ENCODE peak calls at places on chromosomes 11 and 22, in nine cellular contexts. One of them, this sample, is unnamed.

GRCh38 chr11:109981028-109981636 is 112.1 kb upstream of the ZC3H12C start:
- DNase-seq in H1: no peak
- DNase-seq in heart right ventricle: no peak
- DNase-seq in endothelial cell of umbilical vein: no peak
- DNase-seq in CD4-positive, alpha-beta memory T cell: no peak
- DNase-seq in AG04450: no peak
- DNase-seq in neural progenitor cell: no peak
- DNase-seq in right cardiac atrium: no peak
- DNase-seq in neuronal stem cell: no peak
- DNase-seq in this sample: no peak

GRCh38 chr11:115623021-115623451 is 118.8 kb upstream of the CADM1 start:
- DNase-seq in H1: no peak
- DNase-seq in heart right ventricle: peak
- DNase-seq in endothelial cell of umbilical vein: no peak
- DNase-seq in CD4-positive, alpha-beta memory T cell: no peak
- DNase-seq in AG04450: peak
- DNase-seq in neural progenitor cell: peak
- DNase-seq in right cardiac atrium: peak
- DNase-seq in neuronal stem cell: no peak
- DNase-seq in this sample: peak

GRCh38 chr11:14357843-14358728 is 897 bp downstream of the RRAS2 start:
- DNase-seq in H1: no peak
- DNase-seq in heart right ventricle: peak
- DNase-seq in endothelial cell of umbilical vein: peak
- DNase-seq in CD4-positive, alpha-beta memory T cell: peak
- DNase-seq in AG04450: no peak
- DNase-seq in neural progenitor cell: peak
- DNase-seq in right cardiac atrium: peak
- DNase-seq in neuronal stem cell: peak
- DNase-seq in this sample: peak

GRCh38 chr11:117232911-117233409 is 489 bp downstream of the RNF214 start:
- DNase-seq in H1: no peak
- DNase-seq in heart right ventricle: no peak
- DNase-seq in endothelial cell of umbilical vein: peak
- DNase-seq in CD4-positive, alpha-beta memory T cell: no peak
- DNase-seq in AG04450: no peak
- DNase-seq in neural progenitor cell: peak
- DNase-seq in right cardiac atrium: peak
- DNase-seq in neuronal stem cell: no peak
- DNase-seq in this sample: peak

GRCh38 chr22:17536269-17536668 is 27.0 kb upstream of the SLC25A18 start:
- DNase-seq in H1: no peak
- DNase-seq in heart right ventricle: no peak
- DNase-seq in endothelial cell of umbilical vein: no peak
- DNase-seq in CD4-positive, alpha-beta memory T cell: no peak
- DNase-seq in AG04450: no peak
- DNase-seq in neural progenitor cell: no peak
- DNase-seq in right cardiac atrium: no peak
- DNase-seq in neuronal stem cell: no peak
- DNase-seq in this sample: peak

GRCh38 chr22:46108564-46109473 is 41.5 kb upstream of the PPARA start:
- DNase-seq in H1: no peak
- DNase-seq in heart right ventricle: peak
- DNase-seq in endothelial cell of umbilical vein: peak
- DNase-seq in CD4-positive, alpha-beta memory T cell: no peak
- DNase-seq in AG04450: no peak
- DNase-seq in neural progenitor cell: peak
- DNase-seq in right cardiac atrium: peak
- DNase-seq in neuronal stem cell: no peak
- DNase-seq in this sample: no peak

GRCh38 chr11:65915101-65915820 is 3.6 kb downstream of the C11orf68 start:
- DNase-seq in H1: no peak
- DNase-seq in heart right ventricle: no peak
- DNase-seq in endothelial cell of umbilical vein: no peak
- DNase-seq in CD4-positive, alpha-beta memory T cell: no peak
- DNase-seq in AG04450: no peak
- DNase-seq in neural progenitor cell: no peak
- DNase-seq in right cardiac atrium: peak
- DNase-seq in neuronal stem cell: no peak
- DNase-seq in this sample: no peak

GRCh38 chr11:133955091-133955846 is 1.5 kb downstream of the IGSF9B start:
- DNase-seq in H1: no peak
- DNase-seq in heart right ventricle: peak
- DNase-seq in endothelial cell of umbilical vein: no peak
- DNase-seq in CD4-positive, alpha-beta memory T cell: peak
- DNase-seq in AG04450: no peak
- DNase-seq in neural progenitor cell: peak
- DNase-seq in right cardiac atrium: peak
- DNase-seq in neuronal stem cell: no peak
- DNase-seq in this sample: peak

GRCh38 chr11:57787920-57788716 is 26.5 kb downstream of the CTNND1 start:
- DNase-seq in H1: no peak
- DNase-seq in heart right ventricle: no peak
- DNase-seq in endothelial cell of umbilical vein: no peak
- DNase-seq in CD4-positive, alpha-beta memory T cell: no peak
- DNase-seq in AG04450: no peak
- DNase-seq in neural progenitor cell: peak
- DNase-seq in right cardiac atrium: peak
- DNase-seq in neuronal stem cell: no peak
- DNase-seq in this sample: no peak

GRCh38 chr11:34364102-34364501 is 6.3 kb upstream of the ABTB2 start:
- DNase-seq in H1: no peak
- DNase-seq in heart right ventricle: no peak
- DNase-seq in endothelial cell of umbilical vein: no peak
- DNase-seq in CD4-positive, alpha-beta memory T cell: no peak
- DNase-seq in AG04450: no peak
- DNase-seq in neural progenitor cell: no peak
- DNase-seq in right cardiac atrium: no peak
- DNase-seq in neuronal stem cell: no peak
- DNase-seq in this sample: no peak

GRCh38 chr11:34366522-34366921 is 8.7 kb upstream of the ABTB2 start:
- DNase-seq in H1: no peak
- DNase-seq in heart right ventricle: no peak
- DNase-seq in endothelial cell of umbilical vein: peak
- DNase-seq in CD4-positive, alpha-beta memory T cell: no peak
- DNase-seq in AG04450: no peak
- DNase-seq in neural progenitor cell: no peak
- DNase-seq in right cardiac atrium: peak
- DNase-seq in neuronal stem cell: no peak
- DNase-seq in this sample: no peak

GRCh38 chr11:34360056-34360455 is 2.2 kb upstream of the ABTB2 start:
- DNase-seq in H1: no peak
- DNase-seq in heart right ventricle: no peak
- DNase-seq in endothelial cell of umbilical vein: no peak
- DNase-seq in CD4-positive, alpha-beta memory T cell: no peak
- DNase-seq in AG04450: no peak
- DNase-seq in neural progenitor cell: no peak
- DNase-seq in right cardiac atrium: no peak
- DNase-seq in neuronal stem cell: no peak
- DNase-seq in this sample: no peak

GRCh38 chr11:34359548-34359891 is 1.7 kb upstream of the ABTB2 start:
- DNase-seq in H1: no peak
- DNase-seq in heart right ventricle: no peak
- DNase-seq in endothelial cell of umbilical vein: no peak
- DNase-seq in CD4-positive, alpha-beta memory T cell: no peak
- DNase-seq in AG04450: no peak
- DNase-seq in neural progenitor cell: peak
- DNase-seq in right cardiac atrium: no peak
- DNase-seq in neuronal stem cell: no peak
- DNase-seq in this sample: no peak

DNA sequence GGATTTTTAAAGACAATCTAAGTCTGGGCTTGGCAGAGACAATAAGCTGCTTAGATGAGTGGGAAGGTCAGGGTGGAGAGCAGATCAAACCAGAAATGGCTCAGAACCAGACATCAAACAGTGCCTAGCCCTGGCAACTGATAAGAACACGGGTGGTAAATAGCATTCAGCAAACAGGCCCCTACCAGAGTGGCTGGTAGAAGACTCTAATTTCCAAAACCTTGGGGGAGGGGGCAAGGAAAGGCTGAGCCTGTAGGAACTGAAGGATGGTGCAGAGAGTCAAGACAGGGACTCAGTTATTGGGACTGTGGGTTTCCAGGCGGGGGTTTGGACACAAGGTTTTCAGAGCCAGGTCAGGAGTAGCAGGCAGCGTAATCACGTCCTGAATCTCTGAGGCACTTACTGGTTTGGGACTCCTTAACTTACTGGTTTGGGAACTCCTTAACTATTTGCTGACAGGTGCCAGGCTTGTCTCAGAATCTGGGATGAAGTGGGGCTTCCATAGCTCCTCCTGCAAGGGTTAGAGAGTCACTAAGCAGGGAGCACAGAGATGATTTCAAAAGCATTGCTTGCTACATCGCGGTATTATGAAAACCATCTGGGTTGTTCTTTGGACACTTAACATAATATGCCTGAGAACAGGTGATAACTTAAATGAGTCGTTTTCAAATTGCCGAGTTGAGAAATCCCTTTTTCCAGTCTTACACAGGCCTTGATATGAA is 5.7 kb upstream of the ABTB2 start:
- DNase-seq in H1: no peak
- DNase-seq in heart right ventricle: no peak
- DNase-seq in endothelial cell of umbilical vein: no peak
- DNase-seq in CD4-positive, alpha-beta memory T cell: no peak
- DNase-seq in AG04450: no peak
- DNase-seq in neural progenitor cell: no peak
- DNase-seq in right cardiac atrium: no peak
- DNase-seq in neuronal stem cell: no peak
- DNase-seq in this sample: no peak
- H3K27ac ChIP-seq in H1: no peak
- H3K27ac ChIP-seq in heart right ventricle: no peak
- H3K27ac ChIP-seq in endothelial cell of umbilical vein: no peak
- H3K27ac ChIP-seq in CD4-positive, alpha-beta memory T cell: no peak
- H3K27ac ChIP-seq in AG04450: no peak
- H3K27ac ChIP-seq in neural progenitor cell: no peak
- H3K27ac ChIP-seq in right cardiac atrium: no peak
- H3K27ac ChIP-seq in neuronal stem cell: no peak
- H3K27ac ChIP-seq in this sample: no peak

DNA sequence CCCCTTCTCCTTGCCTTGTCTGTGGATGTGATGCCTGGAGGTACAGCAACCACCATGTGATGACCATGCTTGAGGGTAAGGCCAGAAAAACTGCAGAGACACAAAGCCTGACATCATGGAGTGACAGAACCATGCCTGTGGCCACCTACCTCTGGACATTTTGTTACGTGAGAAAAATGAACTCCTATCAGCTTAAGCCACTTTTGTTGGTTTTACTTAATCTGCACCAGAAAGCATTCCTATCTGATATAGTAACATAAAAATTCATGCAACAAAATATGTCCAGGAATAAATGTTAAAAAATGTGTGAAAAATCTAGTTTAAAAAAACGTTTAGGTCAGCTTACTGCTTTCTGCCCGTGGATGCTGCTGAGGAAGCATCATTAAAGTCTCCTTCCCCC is 42.6 kb upstream of the P4HA3 start:
- DNase-seq in H1: no peak
- DNase-seq in heart right ventricle: no peak
- DNase-seq in endothelial cell of umbilical vein: no peak
- DNase-seq in CD4-positive, alpha-beta memory T cell: no peak
- DNase-seq in AG04450: no peak
- DNase-seq in neural progenitor cell: no peak
- DNase-seq in right cardiac atrium: no peak
- DNase-seq in neuronal stem cell: no peak
- DNase-seq in this sample: no peak
- H3K27ac ChIP-seq in H1: no peak
- H3K27ac ChIP-seq in heart right ventricle: no peak
- H3K27ac ChIP-seq in endothelial cell of umbilical vein: no peak
- H3K27ac ChIP-seq in CD4-positive, alpha-beta memory T cell: no peak
- H3K27ac ChIP-seq in AG04450: no peak
- H3K27ac ChIP-seq in neural progenitor cell: no peak
- H3K27ac ChIP-seq in right cardiac atrium: no peak
- H3K27ac ChIP-seq in neuronal stem cell: no peak
- H3K27ac ChIP-seq in this sample: no peak

GRCh38 chr11:120375076-120375475 is 38.9 kb downstream of the ARHGEF12 start:
- DNase-seq in H1: no peak
- DNase-seq in heart right ventricle: no peak
- DNase-seq in endothelial cell of umbilical vein: peak
- DNase-seq in CD4-positive, alpha-beta memory T cell: no peak
- DNase-seq in AG04450: no peak
- DNase-seq in neural progenitor cell: no peak
- DNase-seq in right cardiac atrium: no peak
- DNase-seq in neuronal stem cell: no peak
- DNase-seq in this sample: no peak
- H3K27ac ChIP-seq in H1: no peak
- H3K27ac ChIP-seq in heart right ventricle: no peak
- H3K27ac ChIP-seq in endothelial cell of umbilical vein: no peak
- H3K27ac ChIP-seq in CD4-positive, alpha-beta memory T cell: no peak
- H3K27ac ChIP-seq in AG04450: no peak
- H3K27ac ChIP-seq in neural progenitor cell: no peak
- H3K27ac ChIP-seq in right cardiac atrium: no peak
- H3K27ac ChIP-seq in neuronal stem cell: no peak
- H3K27ac ChIP-seq in this sample: no peak

DNA sequence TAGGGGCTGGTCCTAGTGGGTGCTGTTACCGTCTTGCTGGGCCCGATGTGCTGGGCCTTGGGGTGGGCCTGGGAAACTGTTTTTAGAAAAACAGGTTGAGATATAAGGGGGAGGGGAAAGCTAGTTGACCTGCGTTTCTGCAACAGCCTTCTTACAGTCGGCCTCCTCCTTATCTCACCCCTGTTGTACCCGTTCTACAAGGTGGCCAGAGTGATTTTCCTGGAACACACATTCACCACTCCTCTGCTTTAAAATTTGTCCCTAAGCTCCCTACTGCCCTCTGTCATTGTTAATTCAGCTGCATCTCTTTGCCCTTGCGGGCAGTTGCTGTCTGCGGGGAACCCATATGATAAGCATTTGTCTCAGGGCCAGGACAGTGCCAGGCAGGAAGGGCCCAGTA is 113.9 kb downstream of the HIPK3 start:
- DNase-seq in H1: no peak
- DNase-seq in heart right ventricle: no peak
- DNase-seq in endothelial cell of umbilical vein: no peak
- DNase-seq in CD4-positive, alpha-beta memory T cell: no peak
- DNase-seq in AG04450: no peak
- DNase-seq in neural progenitor cell: no peak
- DNase-seq in right cardiac atrium: no peak
- DNase-seq in neuronal stem cell: no peak
- DNase-seq in this sample: no peak
- H3K27ac ChIP-seq in H1: no peak
- H3K27ac ChIP-seq in heart right ventricle: no peak
- H3K27ac ChIP-seq in endothelial cell of umbilical vein: peak
- H3K27ac ChIP-seq in CD4-positive, alpha-beta memory T cell: no peak
- H3K27ac ChIP-seq in AG04450: no peak
- H3K27ac ChIP-seq in neural progenitor cell: no peak
- H3K27ac ChIP-seq in right cardiac atrium: no peak
- H3K27ac ChIP-seq in neuronal stem cell: no peak
- H3K27ac ChIP-seq in this sample: no peak